ENCODE peak calls at places on chromosomes 16 and 17, in eight cellular contexts. I is ELR; Y is HAP-1; Z is MCF 10A; S is HL-60; J is NCI-H1092 treated with DMSO at 0.1 percent for 48 hours; O is stimulated activated CD4-positive, alpha-beta T cell treated with anti-CD3 and anti-CD28 coated beads, Interleukin-2, amount 100 ng/mL, for 48 hours; V is NCI-H2227 treated with DMSO at 0.1 percent for 48 hours. H is an unnamed sample.

GRCh38 chr17:51500454-51500853 is 240.1 kb downstream of the UTP18 start:
- DNase-seq in Y (no peak), O (no peak), V (no peak), Z (no peak), J (no peak), S (no peak), I (no peak), H (no peak)

GRCh38 chr17:19391432-19391831 is 4.4 kb upstream of the MFAP4 start:
- DNase-seq in V (no peak), Z (no peak), S (no peak), I (no peak), J (no peak), Y (no peak), O (no peak), H (no peak)

GRCh38 chr17:44733753-44734152 is 25.0 kb upstream of the ADAM11 start:
- DNase-seq in V (peak; percentile 24), S (peak; percentile 23), I (peak; percentile 48), Z (peak; percentile 16), Y (peak; percentile 36), J (no peak), O (no peak), H (peak; percentile 35)

GRCh38 chr16:65845466-65846209 is 520.9 kb upstream of the CDH5 start:
- DNase-seq in J (no peak), S (no peak), Z (peak; percentile 48), V (no peak), Y (no peak), I (peak; percentile 18), O (no peak), H (no peak)

GRCh38 chr17:266701-267656 is 85.5 kb upstream of the DOC2B start:
- DNase-seq in Z (no peak), O (no peak), S (no peak), I (no peak), J (no peak), Y (peak; percentile 4), V (peak; percentile 24), H (no peak)

GRCh38 chr17:55743103-55743679 is 7.7 kb upstream of the PCTP start:
- DNase-seq in S (no peak), V (no peak), Z (peak; percentile 93), Y (no peak), O (no peak), I (peak; percentile 73), J (peak; percentile 15), H (no peak)

GRCh38 chr16:58661199-58661830 is 23.3 kb downstream of the SLC38A7 start:
- DNase-seq in J (peak; percentile 65), I (peak; percentile 95), Y (peak; percentile 57), Z (peak; percentile 90), S (peak; percentile 75), O (no peak), V (peak; percentile 43), H (peak; percentile 54)

GRCh38 chr17:81299846-81300585 is 4.9 kb upstream of the SLC38A10 start:
- DNase-seq in Z (no peak), S (no peak), O (no peak), I (no peak), Y (no peak), J (no peak), V (no peak), H (no peak)

GRCh38 chr17:67377727-67378443 is 804 bp downstream of the PITPNC1 start:
- DNase-seq in Y (peak; percentile 68), O (peak; percentile 50), V (peak; percentile 24), J (peak; percentile 60), Z (peak; percentile 35), I (peak; percentile 66), S (peak; percentile 69), H (peak; percentile 53)

GRCh38 chr16:14347706-14348105 is 276.6 kb downstream of the MRTFB start:
- DNase-seq in S (no peak), O (no peak), Z (no peak), V (no peak), I (no peak), Y (no peak), J (no peak), H (no peak)

GRCh38 chr16:6636457-6636856 is 696.2 kb upstream of the RBFOX1 start:
- DNase-seq in Z (no peak), I (no peak), O (no peak), Y (no peak), V (no peak), S (no peak), J (no peak), H (no peak)

GRCh38 chr16:5966004-5966403 is 868.4 kb upstream of the EEF2KMT start:
- DNase-seq in V (no peak), J (no peak), Z (no peak), Y (no peak), S (no peak), O (no peak), I (no peak), H (no peak)

GRCh38 chr16:2205967-2206313 is 686 bp downstream of the MLST8 start:
- DNase-seq in O (no peak), J (no peak), Z (no peak), V (no peak), Y (no peak), S (no peak), I (no peak), H (no peak)

GRCh38 chr16:71564377-71564967 is 12.4 kb downstream of the TAT start:
- DNase-seq in Z (no peak), J (no peak), Y (no peak), V (no peak), S (peak; percentile 38), O (peak; percentile 2), I (no peak), H (no peak)

GRCh38 chr17:35738519-35739133 is 7.2 kb downstream of the RASL10B start:
- DNase-seq in O (no peak), J (no peak), V (no peak), Z (no peak), S (no peak), I (no peak), Y (no peak), H (no peak)

H was measured in NCI-H2171 treated with DMSO at 0.1 percent for 48 hours.